ENCODE peak calls at places on chromosomes 13 and 19, in five cellular contexts. X is DND-41; P is suprapubic skin; G is memory B cell; B is stimulated activated CD4-positive, alpha-beta T cell treated with anti-CD3 and anti-CD28 coated beads, Interleukin-4, amount 100 ng/mL, for 48 hours. F is an unnamed sample.

GRCh38 chr19:4059931-4060620 is 6.6 kb downstream of the ZBTB7A start:
- DNase-seq in X (peak), P (peak), G (peak), B (no peak), F (no peak)

GRCh38 chr19:20423381-20424207 is 142.0 kb downstream of the ZNF737 start:
- DNase-seq in X (peak), P (peak), G (no peak), B (peak), F (peak)

GRCh38 chr13:113427562-113428468 is 25.5 kb downstream of the ADPRHL1 start:
- DNase-seq in X (no peak), P (no peak), G (no peak), B (no peak), F (no peak)

GRCh38 chr13:41019027-41019487 is at the start of gene ELF1:
- DNase-seq in X (peak), P (no peak), G (peak), B (no peak), F (peak)

GRCh38 chr19:11197291-11198174 is at the start of gene KANK2:
- DNase-seq in X (peak), P (peak), G (peak), B (peak), F (peak)

GRCh38 chr19:35144600-35145436 is 1.8 kb downstream of the FXYD7 start:
- DNase-seq in X (no peak), P (no peak), G (no peak), B (no peak), F (peak)

GRCh38 chr13:97259787-97260641 is 37.9 kb downstream of the MBNL2 start:
- DNase-seq in X (no peak), P (no peak), G (no peak), B (no peak), F (peak)

GRCh38 chr13:31773538-31773937 is 34.2 kb downstream of the RXFP2 start:
- DNase-seq in X (no peak), P (no peak), G (no peak), B (no peak), F (no peak)

GRCh38 chr13:22128413-22129198 is 457.7 kb downstream of the FGF9 start:
- DNase-seq in X (no peak), P (no peak), G (no peak), B (no peak), F (peak)

GRCh38 chr19:2289714-2290435 is 7.9 kb upstream of the PEAK3 start:
- DNase-seq in X (peak), P (no peak), G (peak), B (no peak), F (no peak)

F was measured in kidney tubule cell.